ENCODE peak calls at places on chromosomes 16 and 17, in eight cellular contexts. N is prostate gland, R is fibroblast of lung, Q is mammary epithelial cell, Y is heart right ventricle, T is heart left ventricle, A is ascending aorta, S is thoracic aorta. H is an unnamed sample.

GRCh38 chr17:82583720-82584234 is 64.2 kb downstream of the FOXK2 start:
- DNase-seq in T (no peak), Q (no peak), S (no peak), Y (no peak), N (no peak), R (no peak), A (no peak), H (no peak)

GRCh38 chr17:33463887-33464286 is 170.8 kb upstream of the ASIC2 start:
- DNase-seq in Q (peak; percentile 30), Y (no peak), N (no peak), T (no peak), S (no peak), A (no peak), R (no peak), H (peak; percentile 30)

GRCh38 chr16:4454618-4455017 is 19.8 kb downstream of the NMRAL1 start:
- DNase-seq in A (no peak), S (no peak), R (no peak), T (no peak), Q (no peak), N (no peak), Y (no peak), H (no peak)

GRCh38 chr17:30366536-30366935 is 12.2 kb upstream of the CPD start:
- DNase-seq in Y (no peak), A (no peak), S (no peak), Q (no peak), N (no peak), R (no peak), T (no peak), H (no peak)

GRCh38 chr17:13477180-13477611 is 124.5 kb downstream of the HS3ST3A1 start:
- DNase-seq in T (no peak), Q (peak; percentile 17), N (no peak), S (no peak), R (peak; percentile 38), A (no peak), Y (no peak), H (no peak)

GRCh38 chr16:3007957-3008748 is 4.6 kb upstream of the CLDN9 start:
- DNase-seq in S (no peak), Y (no peak), T (no peak), N (no peak), A (no peak), R (no peak), Q (no peak), H (no peak)

GRCh38 chr16:86318119-86318518 is 192.2 kb upstream of the FOXF1 start:
- DNase-seq in A (no peak), Q (no peak), N (no peak), S (no peak), T (no peak), Y (no peak), R (no peak), H (no peak)

GRCh38 chr17:52170963-52171572 is 12.6 kb upstream of the CA10 start:
- DNase-seq in N (peak; percentile 14), R (no peak), A (no peak), Y (no peak), T (no peak), S (no peak), Q (peak; percentile 33), H (peak; percentile 36)

GRCh38 chr16:79997257-79997656 is 396.7 kb upstream of the MAF start:
- DNase-seq in N (no peak), S (no peak), A (no peak), Q (no peak), T (no peak), Y (no peak), R (peak; percentile 10), H (no peak)

GRCh38 chr16:26214694-26215093 is 522.9 kb downstream of the HS3ST4 start:
- DNase-seq in Q (no peak), N (no peak), R (no peak), A (no peak), T (no peak), S (no peak), Y (no peak), H (no peak)

GRCh38 chr17:33267279-33267790 is 25.8 kb downstream of the ASIC2 start:
- DNase-seq in Q (peak; percentile 94), T (no peak), R (peak; percentile 69), N (no peak), S (no peak), A (no peak), Y (no peak), H (peak; percentile 97)

GRCh38 chr16:12315330-12316138 is 339.0 kb downstream of the SNX29 start:
- DNase-seq in S (no peak), Q (no peak), A (no peak), Y (no peak), R (no peak), T (no peak), N (no peak), H (no peak)

GRCh38 chr17:82870091-82870491 is 30.3 kb upstream of the ZNF750 start:
- DNase-seq in T (no peak), R (no peak), Q (no peak), Y (no peak), N (no peak), S (no peak), A (no peak), H (no peak)

GRCh38 chr16:14362774-14363371 is 267.2 kb downstream of the PARN start:
- DNase-seq in N (no peak), T (no peak), A (no peak), S (no peak), Q (peak; percentile 28), R (peak; percentile 51), Y (no peak), H (no peak)

GRCh38 chr17:62052765-62053338 is 12.2 kb downstream of the MED13 start:
- DNase-seq in R (no peak), T (no peak), S (no peak), Y (no peak), Q (no peak), A (no peak), N (no peak), H (no peak)

GRCh38 chr17:77821114-77821513 is 137.4 kb upstream of the TNRC6C start:
- DNase-seq in Q (no peak), A (no peak), R (no peak), T (peak; percentile 73), N (no peak), Y (peak; percentile 33), S (no peak), H (no peak)

GRCh38 chr16:193441-193840 is 13.2 kb downstream of the HBQ1 start:
- DNase-seq in S (no peak), N (no peak), Q (no peak), R (no peak), T (no peak), A (no peak), Y (no peak), H (no peak)

GRCh38 chr17:4534928-4535666 is 20.1 kb downstream of the MYBBP1A start:
- DNase-seq in S (no peak), N (no peak), Q (no peak), A (no peak), T (peak; percentile 21), Y (no peak), R (no peak), H (no peak)

GRCh38 chr17:42744283-42744805 is 496 bp downstream of the EZH1 start:
- DNase-seq in T (peak; percentile 85), A (peak; percentile 41), S (peak; percentile 28), N (peak; percentile 76), Q (peak; percentile 76), Y (peak; percentile 86), R (peak; percentile 42), H (peak; percentile 51)
- TF ChIP-seq CTCF in T (no peak), A (no peak), S (no peak), N (no peak), Q (no peak), Y (no peak), R (no peak), H (no peak)

GRCh38 chr16:56915311-56916105 is 16.4 kb upstream of the HERPUD1 start:
- DNase-seq in Y (peak; percentile 31), R (peak; percentile 72), T (peak; percentile 38), Q (no peak), S (no peak), A (no peak), N (peak; percentile 60), H (no peak)

GRCh38 chr16:56918467-56919012 is 13.4 kb upstream of the HERPUD1 start:
- DNase-seq in N (no peak), T (no peak), R (no peak), A (no peak), S (no peak), Q (no peak), Y (no peak), H (no peak)

GRCh38 chr16:56914896-56915295 is 17.0 kb upstream of the HERPUD1 start:
- DNase-seq in R (no peak), S (no peak), T (no peak), N (no peak), Y (no peak), Q (no peak), A (no peak), H (no peak)

GRCh38 chr16:56919099-56919800 is 12.7 kb upstream of the HERPUD1 start:
- DNase-seq in A (no peak), Q (peak; percentile 58), R (no peak), T (no peak), N (peak; percentile 91), Y (no peak), S (no peak), H (peak; percentile 58)

DNA sequence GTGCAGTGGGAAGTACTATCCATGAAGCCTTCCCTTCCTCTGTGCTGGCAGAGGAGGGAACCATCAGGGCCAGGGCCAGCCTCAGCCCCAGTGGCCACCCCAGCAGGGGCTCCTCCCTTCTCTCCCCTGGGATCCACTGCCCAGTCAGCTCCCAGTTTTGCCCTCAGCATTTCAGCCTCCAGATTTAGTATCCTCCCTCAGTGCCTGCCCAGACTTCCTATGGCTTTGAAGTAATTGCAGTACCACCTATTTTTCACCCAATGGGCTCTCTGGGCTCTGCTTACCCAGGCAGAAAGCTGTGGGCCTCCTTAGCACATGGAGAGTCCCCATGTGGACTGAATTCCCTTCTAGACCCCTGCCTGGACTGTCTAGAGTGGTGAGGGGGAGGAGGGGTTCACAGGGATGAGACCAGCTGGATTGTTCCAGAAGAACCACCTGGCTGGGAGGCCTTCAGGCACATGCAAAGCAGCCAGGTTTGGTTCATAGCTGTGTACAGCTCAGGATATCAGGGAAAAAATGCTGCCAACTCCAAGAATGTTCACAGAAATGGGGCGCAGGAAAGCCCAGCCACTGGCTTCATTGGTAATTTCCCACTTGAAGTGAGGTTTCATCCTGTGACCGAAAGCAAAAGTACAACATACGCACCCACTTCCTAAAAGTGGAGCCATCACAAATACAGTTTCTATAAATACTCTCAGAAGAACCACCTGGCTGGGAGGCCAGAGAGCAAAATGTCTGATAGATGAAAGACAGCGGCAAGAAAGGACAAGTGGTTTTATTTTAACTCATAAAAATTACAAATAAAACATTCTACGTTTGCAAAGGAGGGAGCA is 15.2 kb upstream of the HERPUD1 start:
- DNase-seq in S (no peak), N (peak; percentile 63), T (no peak), Q (no peak), Y (no peak), A (no peak), R (no peak), H (no peak)
- H3K27ac ChIP-seq in S (no peak overlapping the region), N (peak overlapping the region; percentile 94), T (no peak overlapping the region), Q (no peak overlapping the region), Y (peak overlapping the region; percentile 38), A (peak overlapping the region; percentile 24), R (no peak overlapping the region), H (no peak overlapping the region)

GRCh38 chr17:339193-340061 is 13.2 kb downstream of the RPH3AL start:
- DNase-seq in R (no peak), T (no peak), S (no peak), Q (no peak), N (no peak), A (no peak), Y (no peak), H (no peak)
- H3K4me1 ChIP-seq in R (no peaks in the 10 kb centered on the region), T (peaks cover 22% of the 10 kb centered on the region), S (no peaks in the 10 kb centered on the region), Q (no peaks in the 10 kb centered on the region), N (no peaks in the 10 kb centered on the region), A (no peaks in the 10 kb centered on the region), Y (peaks cover 3% of the 10 kb centered on the region), H (no peaks in the 10 kb centered on the region)

GRCh38 chr17:19867654-19868395 is at the start of gene ULK2:
- DNase-seq in R (peak; percentile 80), A (no peak), N (peak; percentile 33), Q (peak; percentile 50), Y (peak; percentile 72), S (no peak), T (peak; percentile 76), H (peak; percentile 52)
- TF ChIP-seq CTCF in R (no peak), A (no peak), N (no peak), Q (no peak), Y (no peak), S (no peak), T (no peak), H (peak; percentile 45)

H was measured in foreskin keratinocyte.